ENCODE peak calls at places on chromosomes 12 and 14, in four cellular contexts. S is fibroblast of villous mesenchyme, P is keratinocyte, I is BJ. K is an unnamed sample.
A peak's percentile ranks its signal among the peaks of the same experiment; 100 is the strongest.

GRCh38 chr14:93984070-93984469 is 7.7 kb upstream of the ASB2 start:
- DNase-seq in I (no peak), P (no peak), S (no peak), K (peak; percentile 12)

GRCh38 chr12:32397703-32398102 is 1.7 kb upstream of the FGD4 start:
- DNase-seq in S (no peak), I (no peak), P (no peak), K (no peak)

GRCh38 chr12:12505544-12506501 is 56.8 kb downstream of the DUSP16 start:
- DNase-seq in I (peak; percentile 70), S (peak; percentile 89), P (no peak), K (peak; percentile 64)

GRCh38 chr12:3365416-3366385 is 125.3 kb upstream of the PRMT8 start:
- DNase-seq in I (no peak), P (no peak), S (no peak), K (no peak)

GRCh38 chr14:88346048-88346639 is 23.1 kb upstream of the KCNK10 start:
- DNase-seq in S (peak; percentile 20), P (no peak), I (peak; percentile 37), K (peak; percentile 48)

GRCh38 chr12:49503674-49504180 is 35.1 kb upstream of the KCNH3 start:
- DNase-seq in S (no peak), P (no peak), I (no peak), K (peak; percentile 70)

GRCh38 chr14:56895154-56895553 is 84.9 kb upstream of the OTX2 start:
- DNase-seq in S (no peak), P (no peak), I (no peak), K (no peak)

GRCh38 chr14:61387076-61387475 is 65.7 kb downstream of the PRKCH start:
- DNase-seq in I (no peak), S (no peak), P (no peak), K (no peak)

GRCh38 chr12:15180325-15180724 is 40.9 kb downstream of the RERG start:
- DNase-seq in P (no peak), S (no peak), I (no peak), K (no peak)

GRCh38 chr14:28307506-28307905 is 459.1 kb upstream of the FOXG1 start:
- DNase-seq in S (no peak), P (no peak), I (no peak), K (no peak)

GRCh38 chr14:73723799-73724621 is 9.8 kb upstream of the PNMA1 start:
- DNase-seq in I (peak; percentile 84), S (peak; percentile 99), P (no peak), K (peak; percentile 100)

GRCh38 chr12:117028254-117028653 is 71.0 kb downstream of the TESC start:
- DNase-seq in I (no peak), P (no peak), S (no peak), K (no peak)

GRCh38 chr12:2341871-2342270 is 289.1 kb downstream of the CACNA1C start:
- DNase-seq in I (peak; percentile 62), P (no peak), S (peak; percentile 94), K (peak; percentile 79)

GRCh38 chr14:93116676-93117200 is 1.0 kb upstream of the ITPK1 start:
- DNase-seq in P (no peak), S (no peak), I (no peak), K (no peak)

GRCh38 chr14:64508215-64508776 is 3.7 kb downstream of the ZBTB1 start:
- DNase-seq in I (no peak), P (no peak), S (no peak), K (no peak)

GRCh38 chr12:17139926-17140325 is 534.0 kb upstream of the LMO3 start:
- DNase-seq in I (no peak), S (no peak), P (no peak), K (no peak)

GRCh38 chr12:121958521-121959240 is 40.3 kb downstream of the CFAP251 start:
- DNase-seq in P (no peak), I (no peak), S (peak; percentile 70), K (peak; percentile 15)

GRCh38 chr12:93167841-93168492 is 209.8 kb upstream of the NUDT4 start:
- DNase-seq in S (peak; percentile 48), P (no peak), I (no peak), K (peak; percentile 25)

DNA sequence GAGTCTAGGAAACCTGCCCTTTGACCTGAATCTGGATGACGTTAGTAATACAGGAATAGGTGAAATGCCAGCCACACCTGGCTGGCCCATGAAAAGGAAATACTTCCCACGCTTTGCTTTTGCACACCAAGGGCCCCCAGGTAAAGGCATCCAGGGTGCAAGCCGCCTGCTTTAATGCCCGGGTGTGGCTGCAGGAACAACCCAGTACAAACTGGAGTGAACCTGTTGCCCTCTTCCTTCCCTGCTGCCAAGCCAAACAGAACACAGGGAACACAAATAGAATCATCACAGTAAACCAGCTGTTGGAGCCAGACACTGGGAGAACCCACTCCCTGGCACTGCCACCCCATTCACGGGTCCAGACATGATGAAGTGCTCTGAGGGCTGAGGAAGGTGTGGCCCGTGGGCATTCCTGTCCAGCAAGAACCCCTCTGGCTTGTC is 24.2 kb upstream of the FOS start:
- DNase-seq in P (peak; percentile 87), S (no peak), I (no peak), K (no peak)
- H3K4me3 ChIP-seq in P (no peak overlapping the region), S (no peak overlapping the region), I (no peak overlapping the region), K (no peak overlapping the region)

GRCh38 chr12:125193798-125194562 is 128.7 kb downstream of the AACS start:
- DNase-seq in P (no peak), I (no peak), S (no peak), K (peak; percentile 16)
- TF ChIP-seq CTCF in P (no peak), I (no peak), S (no peak), K (no peak)

DNA sequence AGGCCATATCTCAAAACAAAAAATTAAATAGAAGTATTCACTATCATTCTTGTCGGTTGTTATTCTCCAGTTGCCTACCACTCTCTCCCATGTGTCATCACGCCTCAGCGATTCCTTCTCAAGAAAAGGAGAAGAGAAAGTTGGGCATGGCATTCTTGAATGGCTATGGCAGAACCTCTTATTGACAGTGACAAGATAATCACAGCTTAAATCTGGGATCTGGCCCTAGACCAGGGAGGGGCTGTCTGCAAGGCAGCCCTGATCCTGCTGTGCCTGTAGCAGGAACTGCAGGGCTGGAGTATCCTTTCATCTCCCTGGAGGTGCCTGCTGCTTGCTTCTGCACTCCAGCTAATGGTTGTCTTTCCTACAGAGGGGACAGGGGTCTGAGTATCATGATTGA is 12.8 kb upstream of the MLEC start:
- DNase-seq in I (no peak), P (no peak), S (no peak), K (no peak)
- H3K4me3 ChIP-seq in I (no peak overlapping the region), P (no peak overlapping the region), S (no peak overlapping the region), K (no peak overlapping the region)

GRCh38 chr12:52440821-52441319 is 6.7 kb upstream of the KRT75 start:
- DNase-seq in I (no peak), P (no peak), S (no peak), K (peak; percentile 88)
- TF ChIP-seq CTCF in I (no peak), P (no peak), S (no peak), K (no peak)

GRCh38 chr12:7122876-7123769 is 5.6 kb downstream of the RBP5 start:
- DNase-seq in I (no peak), P (no peak), S (no peak), K (no peak)
- H3K4me3 ChIP-seq in I (no peak overlapping the region), P (no peak overlapping the region), S (no peak overlapping the region), K (no peak overlapping the region)

GRCh38 chr12:124344526-124344925 is 49.6 kb downstream of the RFLNA start:
- DNase-seq in I (no peak), S (no peak), P (no peak), K (no peak)

GRCh38 chr12:124338876-124339603 is 44.1 kb downstream of the RFLNA start:
- DNase-seq in S (no peak), I (no peak), P (no peak), K (no peak)

GRCh38 chr12:124338448-124338847 is 43.6 kb downstream of the RFLNA start:
- DNase-seq in P (no peak), S (no peak), I (no peak), K (no peak)

GRCh38 chr12:124340080-124340900 is 45.4 kb downstream of the RFLNA start:
- DNase-seq in I (no peak), P (no peak), S (no peak), K (no peak)

DNA sequence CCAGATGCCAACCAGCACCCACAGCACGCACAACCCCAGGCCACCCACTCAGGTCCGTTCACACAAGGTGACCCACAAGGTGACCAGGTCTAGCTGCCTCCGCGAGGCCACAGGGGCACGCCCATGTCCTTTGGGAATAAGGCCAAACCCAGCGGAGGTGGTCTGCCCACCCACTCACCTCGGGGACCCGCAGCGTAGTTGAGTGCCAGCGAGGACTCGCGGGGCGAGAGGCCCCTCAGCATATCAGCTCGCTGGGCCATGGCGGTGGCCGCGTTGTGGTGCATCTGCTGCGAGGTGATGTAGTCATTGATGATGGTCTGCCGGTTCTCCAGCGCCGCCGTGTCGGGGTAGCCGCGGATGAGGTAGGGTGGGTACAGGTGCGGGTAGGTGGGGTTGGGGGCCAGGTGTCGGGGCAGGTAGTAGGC is 46.8 kb downstream of the RFLNA start:
- DNase-seq in S (no peak), I (no peak), P (no peak), K (no peak)
- TF ChIP-seq CTCF in S (no peak), I (no peak), P (no peak), K (no peak)

GRCh38 chr12:56081393-56082347 is 1.7 kb downstream of the ERBB3 start:
- DNase-seq in I (no peak), P (no peak), S (no peak), K (no peak)

GRCh38 chr12:56079729-56080555 is at the start of gene ERBB3:
- DNase-seq in I (peak; percentile 27), P (peak; percentile 62), S (peak; percentile 76), K (peak; percentile 75)

GRCh38 chr12:56082967-56083366 is 3.0 kb downstream of the ERBB3 start:
- DNase-seq in P (no peak), S (no peak), I (no peak), K (no peak)

GRCh38 chr12:56080556-56081138 is 682 bp downstream of the ERBB3 start:
- DNase-seq in I (no peak), S (no peak), P (peak; percentile 54), K (no peak)

GRCh38 chr12:56082382-56082781 is 2.4 kb downstream of the ERBB3 start:
- DNase-seq in S (no peak), P (no peak), I (no peak), K (no peak)
- H3K4me3 ChIP-seq in S (no peak overlapping the region), P (no peak overlapping the region), I (no peak overlapping the region), K (no peak overlapping the region)

DNA sequence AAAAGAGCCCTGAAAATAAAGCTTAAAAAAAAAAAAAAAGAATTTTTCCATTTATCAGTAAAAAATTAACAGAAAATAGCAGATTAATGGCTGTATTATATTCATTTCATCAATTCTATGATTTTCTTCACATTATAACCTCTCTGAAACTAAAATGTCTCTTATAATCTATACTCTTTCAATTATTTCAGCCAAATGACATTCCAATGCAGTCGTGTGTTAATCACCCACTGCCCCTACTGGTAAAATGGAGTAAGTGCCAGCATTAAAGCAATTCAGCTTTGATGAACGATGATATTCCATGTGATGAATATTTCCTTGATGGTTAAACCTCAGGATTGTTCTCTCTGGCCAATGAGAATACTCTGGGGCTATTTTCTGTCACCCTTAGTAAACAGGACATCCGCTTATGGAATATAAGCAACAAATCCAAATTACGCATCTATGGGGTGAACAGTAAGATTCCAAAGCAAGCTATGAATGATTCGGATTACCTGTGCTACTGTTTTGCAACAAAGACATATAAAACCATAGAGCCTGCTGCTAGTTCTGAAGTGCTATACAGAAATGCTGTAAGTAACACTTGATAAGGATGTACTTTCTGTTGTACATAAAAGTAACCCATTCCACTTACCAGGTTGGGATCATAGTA is 20.3 kb upstream of the SYCP3 start:
- DNase-seq in S (peak; percentile 46), I (no peak), P (no peak), K (peak; percentile 54)
- TF ChIP-seq CTCF in S (peak; percentile 89), I (peak; percentile 72), P (peak; percentile 53), K (peak; percentile 84)

GRCh38 chr14:38143170-38143569 is 64.5 kb upstream of the SSTR1 start:
- DNase-seq in S (peak; percentile 16), P (no peak), I (peak; percentile 18), K (peak; percentile 3)
- H3K4me3 ChIP-seq in S (no peak overlapping the region), P (no peak overlapping the region), I (peak overlapping the region; percentile 17), K (no peak overlapping the region)

K was measured in cardiac fibroblast.